ENCODE peak calls at places on chromosomes 13 and 19, in four cellular contexts. A, R, H and B are unnamed samples.

GRCh38 chr13:106987435-106987800 is 419.5 kb upstream of the ARGLU1 start:
- DNase-seq in A (no peak), R (no peak), H (no peak), B (no peak)

GRCh38 chr13:109408596-109409382 is 377.6 kb downstream of the IRS2 start:
- DNase-seq in A (no peak), R (no peak), H (no peak), B (no peak)

GRCh38 chr13:23202383-23202782 is 21.6 kb downstream of the SGCG start:
- DNase-seq in A (no peak), R (no peak), H (no peak), B (no peak)

GRCh38 chr19:19480688-19481087 is 34.7 kb downstream of the TSSK6 start:
- DNase-seq in A (no peak), R (no peak), H (no peak), B (no peak)

GRCh38 chr19:2695288-2695866 is 7.1 kb downstream of the GNG7 start:
- DNase-seq in A (no peak), R (no peak), H (peak; percentile 33), B (no peak)

GRCh38 chr19:9862897-9863296 is 27.8 kb downstream of the PIN1 start:
- DNase-seq in A (no peak), R (no peak), H (no peak), B (no peak)

GRCh38 chr13:113753171-113753570 is 5.9 kb upstream of the TMEM255B start:
- DNase-seq in A (no peak), R (no peak), H (no peak), B (no peak)

GRCh38 chr13:99119686-99120085 is 81.0 kb upstream of the UBAC2 start:
- DNase-seq in A (no peak), R (no peak), H (no peak), B (no peak)

GRCh38 chr19:280541-281007 is 10.6 kb downstream of the PLPP2 start:
- DNase-seq in A (peak; percentile 9), R (peak; percentile 47), H (no peak), B (no peak)

GRCh38 chr13:109785892-109786450 is 412 bp downstream of the IRS2 start:
- DNase-seq in A (peak; percentile 21), R (no peak), H (no peak), B (no peak)

GRCh38 chr19:1672038-1672768 is 19.8 kb upstream of the TCF3 start:
- DNase-seq in A (peak; percentile 52), R (peak; percentile 81), H (peak; percentile 38), B (no peak)

GRCh38 chr19:4586691-4587090 is 27.2 kb upstream of the SEMA6B start:
- DNase-seq in A (peak; percentile 53), R (no peak), H (no peak), B (no peak)

GRCh38 chr13:45749026-45749759 is 47.1 kb downstream of the CBY2 start:
- DNase-seq in A (no peak), R (no peak), H (no peak), B (no peak)

GRCh38 chr19:18091217-18091608 is 4.5 kb upstream of the IL12RB1 start:
- DNase-seq in A (no peak), R (peak; percentile 74), H (peak; percentile 94), B (no peak)

GRCh38 chr13:62483774-62484173 is 1068.1 kb upstream of the PCDH20 start:
- DNase-seq in A (peak; percentile 2), R (no peak), H (no peak), B (no peak)

GRCh38 chr13:107734891-107735620 is 480.3 kb downstream of the LIG4 start:
- DNase-seq in A (no peak), R (no peak), H (no peak), B (no peak)

GRCh38 chr19:56245062-56245740 is 27.3 kb upstream of the EDDM13 start:
- DNase-seq in A (no peak), R (no peak), H (no peak), B (no peak)

GRCh38 chr19:4581381-4582111 is 22.1 kb upstream of the SEMA6B start:
- DNase-seq in A (peak; percentile 72), R (peak; percentile 76), H (no peak), B (no peak)

GRCh38 chr13:33109801-33110200 is 93.6 kb downstream of the KL start:
- DNase-seq in A (peak; percentile 64), R (peak; percentile 19), H (no peak), B (peak; percentile 10)

GRCh38 chr13:50685491-50685890 is 158.0 kb downstream of the DLEU7 start:
- DNase-seq in A (peak; percentile 44), R (peak; percentile 5), H (no peak), B (no peak)

GRCh38 chr13:40801255-40802217 is 12.1 kb downstream of the SLC25A15 start:
- DNase-seq in A (no peak), R (no peak), H (no peak), B (no peak)

GRCh38 chr19:2255112-2255845 is 938 bp downstream of the JSRP1 start:
- DNase-seq in A (no peak), R (no peak), H (no peak), B (no peak)

GRCh38 chr19:7769171-7769570 is 6.1 kb downstream of the CLEC4M start:
- DNase-seq in A (no peak), R (no peak), H (no peak), B (no peak)

GRCh38 chr19:3656747-3657394 is 30.3 kb upstream of the CACTIN start:
- DNase-seq in A (no peak), R (no peak), H (no peak), B (no peak)

GRCh38 chr13:25111557-25111956 is 15.6 kb downstream of the PABPC3 start:
- DNase-seq in A (no peak), R (no peak), H (no peak), B (no peak)

GRCh38 chr19:771332-771785 is 20.4 kb downstream of the MISP start:
- DNase-seq in A (peak; percentile 62), R (peak; percentile 84), H (peak; percentile 59), B (no peak)

GRCh38 chr19:889662-890295 is 3.2 kb downstream of the MED16 start:
- DNase-seq in A (no peak), R (no peak), H (no peak), B (no peak)

GRCh38 chr19:16064209-16064889 is 11.9 kb upstream of the TPM4 start:
- DNase-seq in A (no peak), R (no peak), H (no peak), B (no peak)

GRCh38 chr19:883661-884211 is 9.3 kb downstream of the MED16 start:
- DNase-seq in A (no peak), R (no peak), H (no peak), B (no peak)

GRCh38 chr19:29872224-29872731 is 60.5 kb downstream of the CCNE1 start:
- DNase-seq in A (peak; percentile 65), R (peak; percentile 60), H (no peak), B (no peak)

GRCh38 chr19:28436320-28436719 is 776.6 kb downstream of the UQCRFS1 start:
- DNase-seq in A (no peak), R (no peak), H (no peak), B (no peak)

GRCh38 chr19:10074153-10074552 is 12.0 kb upstream of the SHFL start:
- DNase-seq in A (peak; percentile 68), R (peak; percentile 79), H (peak; percentile 43), B (no peak)

GRCh38 chr13:111166882-111167281 is 51.8 kb downstream of the ARHGEF7 start:
- DNase-seq in A (no peak), R (no peak), H (no peak), B (no peak)

GRCh38 chr13:83503424-83503823 is 378.9 kb downstream of the SLITRK1 start:
- DNase-seq in A (no peak), R (no peak), H (no peak), B (no peak)

GRCh38 chr19:12766051-12766521 is 9.3 kb downstream of the HOOK2 start:
- DNase-seq in A (peak; percentile 88), R (peak; percentile 72), H (peak; percentile 87), B (no peak)
- TF ChIP-seq POLR2AphosphoS5 in A (peak; percentile 48), R (no peak), H (no peak), B (no peak)

GRCh38 chr19:40893112-40893511 is 11.1 kb upstream of the CYP2A7 start:
- DNase-seq in A (no peak), R (no peak), H (no peak), B (no peak)

GRCh38 chr19:40888191-40888590 is 6.2 kb upstream of the CYP2A7 start:
- DNase-seq in A (no peak), R (no peak), H (no peak), B (no peak)

GRCh38 chr19:40889366-40889765 is 7.3 kb upstream of the CYP2A7 start:
- DNase-seq in A (no peak), R (peak; percentile 32), H (no peak), B (no peak)
- H3K27me3 ChIP-seq in A (no peaks in the 10 kb centered on the region), R (no peaks in the 10 kb centered on the region), H (no peaks in the 10 kb centered on the region), B (no peaks in the 10 kb centered on the region)

DNA sequence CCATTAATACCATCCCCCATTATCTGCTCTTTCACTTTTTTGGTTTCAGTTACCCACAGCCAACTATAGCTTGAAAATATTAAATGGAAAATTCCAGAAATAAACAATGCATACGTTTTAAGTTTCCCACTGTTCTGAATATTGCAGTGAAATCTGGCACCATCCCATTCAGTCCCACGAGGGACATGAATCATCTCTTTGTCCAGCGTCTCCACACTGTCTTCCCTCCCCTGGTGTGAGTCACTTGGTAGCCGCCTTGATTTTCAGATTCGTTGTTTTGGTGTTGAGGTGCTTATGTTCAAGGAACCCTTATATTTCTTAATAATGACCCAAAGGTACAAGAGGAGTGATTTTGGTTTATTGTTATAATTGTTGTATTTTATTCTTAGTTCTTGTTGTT is 246.1 kb downstream of the DCT start:
- DNase-seq in A (no peak), R (no peak), H (no peak), B (peak; percentile 22)
- TF ChIP-seq CTCF in A (no peak), R (no peak), H (no peak), B (no peak)

DNA sequence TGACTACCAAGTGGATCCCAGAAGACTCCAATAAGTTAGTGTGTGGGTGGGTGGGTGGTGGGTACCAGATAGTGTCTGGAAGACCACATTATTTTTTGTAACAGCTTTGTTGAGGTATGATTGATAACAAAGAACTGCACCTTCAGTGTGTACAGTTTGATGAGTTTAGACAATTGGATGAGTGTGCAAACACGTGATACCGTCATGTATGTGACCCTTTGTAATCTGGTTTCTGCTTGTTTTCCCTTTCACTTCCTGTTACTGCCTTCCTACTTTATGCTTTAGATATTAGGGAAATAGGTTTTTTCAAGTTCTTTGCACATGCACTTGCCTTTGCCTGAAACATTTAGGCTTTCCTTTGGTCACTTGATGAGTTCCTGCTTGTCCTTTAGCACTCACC is 8.5 kb downstream of the RPL21 start:
- DNase-seq in A (no peak), R (no peak), H (no peak), B (no peak)
- TF ChIP-seq POLR2AphosphoS5 in A (no peak), R (no peak), H (no peak), B (no peak)

DNA sequence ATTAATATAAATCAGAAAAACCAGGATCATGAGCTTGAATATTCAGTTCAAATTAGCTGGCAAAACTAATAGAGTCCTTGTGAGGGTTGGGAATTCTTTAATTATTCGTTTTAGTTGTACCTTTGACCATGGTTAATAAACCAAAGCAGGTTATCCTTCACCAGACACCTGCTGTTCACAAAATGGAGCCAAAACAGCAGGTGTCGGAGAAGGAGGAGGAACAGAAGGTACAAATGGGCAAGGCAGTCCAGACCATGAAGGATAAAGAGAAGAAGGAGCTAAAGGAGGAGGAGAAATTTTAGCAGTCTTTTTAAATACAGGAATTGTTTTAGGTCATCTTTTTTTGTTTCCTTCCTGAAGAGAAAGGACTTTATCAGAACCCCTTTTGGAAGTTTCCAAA is 106.1 kb downstream of the NHLRC3 start:
- DNase-seq in A (no peak), R (no peak), H (no peak), B (no peak)
- H3K27me3 ChIP-seq in A (no peaks in the 10 kb centered on the region), R (no peaks in the 10 kb centered on the region), H (peaks cover 17% of the 10 kb centered on the region), B (no peaks in the 10 kb centered on the region)

GRCh38 chr13:101916108-101916757 is 463.8 kb downstream of the ITGBL1 start:
- DNase-seq in A (peak; percentile 81), R (peak; percentile 0), H (no peak), B (no peak)
- TF ChIP-seq CTCF in A (peak; percentile 37), R (no peak), H (no peak), B (no peak)

GRCh38 chr19:38848299-38849146 is 1.3 kb downstream of the HNRNPL start:
- DNase-seq in A (no peak), R (no peak), H (no peak), B (no peak)
- TF ChIP-seq POLR2AphosphoS5 in A (no peak), R (no peak), H (no peak), B (no peak)